ENCODE peak calls at places on chromosome 1, in ten cellular contexts. E is cardiac septum; W is stimulated activated CD4-positive, alpha-beta T cell treated with anti-CD3 and anti-CD28 coated beads, Interleukin-15, amount 100 ng/mL, for 1 hour; D is stomach; M is astrocyte; I is fibroblast of the aortic adventitia; R is GM06990; T is left colon; Z is CD8-positive, alpha-beta memory T cell; F is GM04503. O is an unnamed sample.

GRCh38 chr1:116679091-116679827 is 11.7 kb upstream of the IGSF3 start:
- DNase-seq in E (no peak), W (no peak), D (no peak), M (no peak), I (no peak), R (no peak), T (no peak), Z (no peak), F (no peak), O (no peak)

GRCh38 chr1:44636711-44637589 is 37.3 kb downstream of the TMEM53 start:
- DNase-seq in E (no peak), W (no peak), D (no peak), M (no peak), I (no peak), R (no peak), T (no peak), Z (no peak), F (no peak), O (no peak)

GRCh38 chr1:241608379-241609033 is 31.7 kb downstream of the CHML start:
- DNase-seq in E (no peak), W (no peak), D (no peak), M (peak), I (peak), R (no peak), T (no peak), Z (no peak), F (no peak), O (no peak)

GRCh38 chr1:50973255-50973654 is 3.2 kb downstream of the CDKN2C start:
- DNase-seq in E (no peak), W (no peak), D (no peak), M (no peak), I (peak), R (no peak), T (no peak), Z (no peak), F (no peak), O (no peak)

GRCh38 chr1:150389650-150390049 is 25.7 kb downstream of the RPRD2 start:
- DNase-seq in E (no peak), W (no peak), D (no peak), M (no peak), I (no peak), R (no peak), T (no peak), Z (no peak), F (no peak), O (no peak)

GRCh38 chr1:7378346-7379130 is 392.6 kb upstream of the VAMP3 start:
- DNase-seq in E (peak), W (no peak), D (peak), M (no peak), I (no peak), R (no peak), T (no peak), Z (no peak), F (no peak), O (no peak)

GRCh38 chr1:93717639-93718038 is 36.0 kb upstream of the BCAR3 start:
- DNase-seq in E (no peak), W (no peak), D (no peak), M (no peak), I (no peak), R (no peak), T (no peak), Z (no peak), F (no peak), O (no peak)

GRCh38 chr1:97796716-97797115 is 124.1 kb downstream of the DPYD start:
- DNase-seq in E (no peak), W (no peak), D (no peak), M (peak), I (peak), R (no peak), T (no peak), Z (no peak), F (no peak), O (no peak)

GRCh38 chr1:241646201-241646600 is 5.9 kb upstream of the WDR64 start:
- DNase-seq in E (no peak), W (no peak), D (no peak), M (no peak), I (no peak), R (no peak), T (no peak), Z (no peak), F (no peak), O (no peak)

GRCh38 chr1:19006000-19006399 is 49.5 kb upstream of the IFFO2 start:
- DNase-seq in E (no peak), W (no peak), D (no peak), M (no peak), I (no peak), R (no peak), T (no peak), Z (no peak), F (no peak), O (no peak)

GRCh38 chr1:175394739-175395138 is 202.2 kb upstream of the KIAA0040 start:
- DNase-seq in E (no peak), W (no peak), D (no peak), M (no peak), I (no peak), R (no peak), T (no peak), Z (no peak), F (no peak), O (no peak)

GRCh38 chr1:56905667-56906066 is 51.1 kb downstream of the C8A start:
- DNase-seq in E (no peak), W (no peak), D (no peak), M (no peak), I (no peak), R (no peak), T (no peak), Z (no peak), F (no peak), O (no peak)

GRCh38 chr1:110596312-110596711 is 9.8 kb downstream of the KCNA2 start:
- DNase-seq in E (peak), W (no peak), D (no peak), M (no peak), I (no peak), R (no peak), T (no peak), Z (no peak), F (no peak), O (no peak)

GRCh38 chr1:201404722-201405483 is 5.8 kb upstream of the LAD1 start:
- DNase-seq in E (no peak), W (no peak), D (no peak), M (no peak), I (no peak), R (no peak), T (peak), Z (no peak), F (no peak), O (no peak)